ENCODE peak calls at places on chromosomes 12 and 14, in ten cellular contexts. D is frontal cortex; J is T-helper 9 cell; C is stimulated activated naive B cell treated with anti-CD40 and anti-IgM and Interleukin-4, amounts not matched to agents 10 μg/mL and 1 μg/mL and 100 μg/mL, for 72 hours; Z is heart right ventricle; X is fibroblast of pulmonary artery; M is activated CD8-positive, alpha-beta memory T cell treated with anti-CD3 and anti-CD28 coated beads for 24 hours; Y is thoracic aorta; H is NCI-H226; S is stimulated activated CD8-positive, alpha-beta memory T cell treated with anti-CD3 and anti-CD28 coated beads, Interleukin-15, amount 100 ng/mL, for 1 hour. Q is an unnamed sample.

GRCh38 chr14:94823556-94824341 is 53.8 kb upstream of the GSC start:
- DNase-seq in D (no peak), Z (no peak), M (no peak), H (no peak), C (no peak), X (peak), J (no peak), Y (no peak), S (no peak), Q (no peak)

GRCh38 chr12:1911598-1912575 is 6.6 kb downstream of the CACNA2D4 start:
- DNase-seq in J (no peak), X (no peak), Z (no peak), C (peak), Y (no peak), H (no peak), D (peak), S (no peak), M (peak), Q (no peak)

GRCh38 chr14:68362841-68363240 is 430.0 kb downstream of the ZFP36L1 start:
- DNase-seq in H (no peak), C (no peak), S (no peak), J (no peak), Z (no peak), D (no peak), Y (no peak), M (no peak), X (no peak), Q (no peak)

GRCh38 chr12:67442347-67442841 is 173.2 kb downstream of the CAND1 start:
- DNase-seq in D (no peak), S (no peak), Y (no peak), Z (peak), H (no peak), M (no peak), X (no peak), C (no peak), J (no peak), Q (no peak)

GRCh38 chr12:19553177-19553576 is 113.9 kb downstream of the AEBP2 start:
- DNase-seq in M (no peak), X (no peak), H (no peak), Y (no peak), J (no peak), Z (no peak), S (no peak), C (no peak), D (no peak), Q (no peak)

GRCh38 chr12:32533971-32534590 is 134.7 kb downstream of the FGD4 start:
- DNase-seq in Y (peak), X (peak), S (no peak), M (no peak), C (no peak), J (no peak), H (peak), D (no peak), Z (peak), Q (no peak)

GRCh38 chr14:70186826-70187483 is 1.8 kb downstream of the SLC8A3 start:
- DNase-seq in C (no peak), Y (no peak), Z (no peak), J (no peak), X (no peak), S (no peak), D (peak), H (no peak), M (peak), Q (no peak)

GRCh38 chr12:5428332-5429221 is 3.3 kb upstream of the NTF3 start:
- DNase-seq in Y (no peak), D (no peak), J (no peak), X (peak), H (no peak), M (no peak), S (no peak), C (no peak), Z (peak), Q (no peak)

GRCh38 chr14:60061371-60061770 is 30.4 kb upstream of the PCNX4 start:
- DNase-seq in J (no peak), X (peak), S (no peak), C (no peak), D (no peak), Y (no peak), H (no peak), Z (no peak), M (no peak), Q (no peak)

GRCh38 chr12:5439333-5439732 is 7.4 kb downstream of the NTF3 start:
- DNase-seq in Z (no peak), H (no peak), C (no peak), D (no peak), Y (no peak), S (no peak), X (no peak), M (no peak), J (no peak), Q (no peak)

GRCh38 chr12:46553911-46554310 is 181.3 kb upstream of the SLC38A2 start:
- DNase-seq in D (no peak), Z (no peak), M (no peak), S (no peak), X (no peak), C (no peak), H (no peak), Y (no peak), J (no peak), Q (no peak)

GRCh38 chr12:106078358-106079025 is 60.3 kb downstream of the NUAK1 start:
- DNase-seq in D (peak), M (no peak), H (peak), C (no peak), J (no peak), Z (peak), X (peak), S (no peak), Y (peak), Q (no peak)

GRCh38 chr14:64467131-64467530 is 1.8 kb downstream of the AKAP5 start:
- DNase-seq in X (no peak), M (no peak), Y (no peak), H (no peak), D (no peak), S (no peak), Z (no peak), J (no peak), C (no peak), Q (no peak)

GRCh38 chr12:2832550-2833127 is 2.2 kb downstream of the NRIP2 start:
- DNase-seq in Z (no peak), Y (no peak), S (no peak), X (no peak), J (no peak), H (no peak), M (no peak), C (no peak), D (no peak), Q (no peak)

GRCh38 chr14:76920572-76921175 is 94.5 kb downstream of the LRRC74A start:
- DNase-seq in H (no peak), C (no peak), X (peak), D (no peak), Y (no peak), Z (peak), S (no peak), M (no peak), J (no peak), Q (no peak)

GRCh38 chr14:68774771-68775613 is 17.9 kb downstream of the ZFP36L1 start:
- DNase-seq in X (no peak), J (no peak), M (peak), H (peak), D (no peak), Y (no peak), C (no peak), Z (no peak), S (no peak), Q (no peak)

GRCh38 chr14:76919431-76919810 is 93.2 kb downstream of the LRRC74A start:
- DNase-seq in D (no peak), X (no peak), Y (no peak), C (no peak), S (no peak), J (no peak), Z (no peak), M (no peak), H (no peak), Q (no peak)